ENCODE peak calls at places on chromosomes 2 and 18, in six cellular contexts. H, E, N, W, R and T are unnamed samples.

GRCh38 chr2:161983010-161983651 is 90.9 kb downstream of the DPP4 start:
- DNase-seq in H (no peak), N (no peak), W (no peak), R (no peak), E (no peak), T (no peak)

GRCh38 chr2:74824675-74825074 is 9.3 kb upstream of the HK2 start:
- DNase-seq in E (no peak), W (no peak), H (no peak), N (no peak), R (no peak), T (no peak)

GRCh38 chr2:105388971-105389381 is 9.9 kb downstream of the FHL2 start:
- DNase-seq in R (no peak), W (peak; percentile 73), E (no peak), N (peak; percentile 88), H (no peak), T (no peak)

GRCh38 chr2:241161646-241162281 is 11.5 kb downstream of the PPP1R7 start:
- DNase-seq in H (no peak), N (peak; percentile 39), E (no peak), W (peak; percentile 91), R (no peak), T (no peak)

GRCh38 chr2:23460228-23460627 is 75.2 kb downstream of the KLHL29 start:
- DNase-seq in R (no peak), E (no peak), H (no peak), N (no peak), W (peak; percentile 30), T (no peak)

GRCh38 chr2:174761837-174762236 is 2.4 kb downstream of the CHRNA1 start:
- DNase-seq in H (no peak), R (no peak), N (no peak), W (no peak), E (no peak), T (no peak)

GRCh38 chr2:119011910-119012209 is 69.9 kb downstream of the MARCO start:
- DNase-seq in W (no peak), E (peak; percentile 0), H (no peak), R (no peak), N (no peak), T (no peak)

GRCh38 chr2:95073856-95074662 is 47.5 kb downstream of the MRPS5 start:
- DNase-seq in R (no peak), W (no peak), N (no peak), E (no peak), H (no peak), T (no peak)

GRCh38 chr18:55794288-55795052 is 206.5 kb upstream of the TCF4 start:
- DNase-seq in E (no peak), H (no peak), W (no peak), N (no peak), R (no peak), T (no peak)

GRCh38 chr2:236940497-236940896 is 145.2 kb upstream of the COPS8 start:
- DNase-seq in R (no peak), E (no peak), N (no peak), W (peak; percentile 29), H (no peak), T (no peak)

GRCh38 chr2:48249631-48250473 is 280.1 kb upstream of the STON1 start:
- DNase-seq in N (no peak), R (no peak), W (no peak), H (no peak), E (no peak), T (no peak)

GRCh38 chr2:189060096-189060642 is 86.0 kb downstream of the COL3A1 start:
- DNase-seq in R (no peak), N (no peak), W (no peak), H (no peak), E (no peak), T (no peak)

GRCh38 chr2:159168707-159169106 is 117.8 kb downstream of the WDSUB1 start:
- DNase-seq in N (no peak), E (no peak), R (no peak), W (no peak), H (no peak), T (no peak)

GRCh38 chr2:10584242-10584753 is 105.5 kb downstream of the NOL10 start:
- DNase-seq in R (no peak), E (no peak), H (no peak), W (no peak), N (no peak), T (peak; percentile 6)

GRCh38 chr2:106866636-106867035 is 19.3 kb downstream of the ST6GAL2 start:
- DNase-seq in E (no peak), R (no peak), W (no peak), N (no peak), H (no peak), T (no peak)

GRCh38 chr2:106867231-106867943 is 18.6 kb downstream of the ST6GAL2 start:
- DNase-seq in W (no peak), H (no peak), E (no peak), N (no peak), R (no peak), T (no peak)

GRCh38 chr2:106864051-106864450 is 21.9 kb downstream of the ST6GAL2 start:
- DNase-seq in N (no peak), R (no peak), E (no peak), H (no peak), W (no peak), T (no peak)

GRCh38 chr2:106859498-106859897 is 26.5 kb downstream of the ST6GAL2 start:
- DNase-seq in R (no peak), H (no peak), E (no peak), N (no peak), W (no peak), T (no peak)

GRCh38 chr2:106863387-106863786 is 22.6 kb downstream of the ST6GAL2 start:
- DNase-seq in E (no peak), R (no peak), W (no peak), N (no peak), H (no peak), T (no peak)
- TF ChIP-seq CTCF in E (no peak), R (no peak), W (no peak), N (peak; percentile 23), H (no peak), T (no peak)

GRCh38 chr2:177622516-177622915 is 229.9 kb downstream of the AGPS start:
- DNase-seq in N (no peak), E (no peak), R (no peak), W (no peak), H (no peak), T (no peak)
- TF ChIP-seq CTCF in N (peak; percentile 63), E (no peak), R (no peak), W (peak; percentile 48), H (no peak), T (no peak)

DNA sequence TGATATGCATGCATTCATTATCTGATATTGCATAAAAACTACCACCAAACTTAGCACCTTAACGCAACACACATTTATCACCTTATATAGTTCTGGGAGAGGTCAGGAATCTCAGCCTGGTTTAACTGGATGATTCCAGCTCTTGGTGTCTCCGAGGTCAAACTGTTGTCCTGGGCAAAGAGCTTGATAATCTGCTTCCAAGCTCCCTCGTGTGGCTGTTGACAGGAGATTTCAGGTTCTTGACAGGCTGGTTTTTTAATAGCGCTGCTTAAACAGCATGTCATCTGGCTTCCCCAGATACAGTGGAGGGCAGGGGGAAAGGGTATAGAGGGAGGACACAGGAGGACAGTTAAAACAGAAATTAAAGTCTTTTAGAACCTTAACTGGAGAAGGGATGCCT is 785.0 kb downstream of the CNTNAP5 start:
- DNase-seq in R (no peak), N (no peak), W (peak; percentile 58), H (no peak), E (peak; percentile 35), T (no peak)
- TF ChIP-seq CTCF in R (no peak), N (peak; percentile 26), W (no peak), H (no peak), E (peak; percentile 12), T (no peak)

DNA sequence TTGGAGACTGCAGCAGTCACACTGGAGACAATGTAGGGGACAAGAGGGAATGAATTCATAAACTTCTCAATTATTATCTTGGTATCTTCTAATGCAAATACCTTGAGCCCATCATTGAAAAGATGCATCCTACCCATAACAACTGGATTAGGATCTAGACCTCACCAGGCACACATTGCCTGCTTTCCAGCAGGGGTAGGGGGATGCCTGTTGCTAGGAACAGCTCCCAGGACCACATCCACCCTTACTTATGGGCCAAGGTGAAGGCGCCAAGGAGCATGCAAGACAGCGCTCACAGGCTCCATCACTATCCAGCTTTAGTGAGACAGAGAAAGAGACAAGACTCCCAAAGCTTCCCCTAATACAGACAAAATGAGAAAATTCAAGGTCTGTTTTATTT is 24.4 kb downstream of the KCTD1 start:
- DNase-seq in R (no peak), E (no peak), N (no peak), H (no peak), W (no peak), T (no peak)
- TF ChIP-seq CTCF in R (no peak), E (no peak), N (no peak), H (no peak), W (no peak), T (no peak)

DNA sequence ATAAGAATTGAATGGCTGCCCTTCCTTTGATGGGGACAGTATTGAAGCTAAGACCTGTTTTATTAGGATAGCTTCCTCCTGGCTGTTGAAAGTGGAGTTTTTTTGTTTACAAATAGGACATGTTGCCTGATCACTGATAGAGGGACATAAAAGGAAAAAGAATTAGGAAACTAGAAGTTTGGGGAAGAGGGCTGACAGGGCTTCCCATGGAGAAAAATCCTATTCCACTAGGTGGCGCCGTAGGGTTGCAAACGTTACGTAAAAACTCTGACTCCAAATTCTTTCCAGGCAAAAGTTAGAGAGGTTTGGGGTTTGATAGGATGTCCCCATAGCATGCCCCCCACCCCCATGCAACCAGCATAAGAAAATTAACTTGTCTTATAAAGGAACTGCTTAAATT is 11.1 kb upstream of the RBFA start:
- DNase-seq in R (no peak), W (no peak), E (no peak), N (no peak), H (no peak), T (no peak)
- TF ChIP-seq CTCF in R (no peak), W (no peak), E (peak; percentile 70), N (peak; percentile 14), H (no peak), T (no peak)